ENCODE peak calls at places on chromosome 1, in five cellular contexts. C is activated gamma-delta T cell treated with Interleukin-2 at 50 U/mL for 16 hours, H is thoracic aorta, Q is fibroblast of the conjunctiva, F is mesendoderm. E is an unnamed sample.

GRCh38 chr1:11233208-11233607 is 29.1 kb downstream of the MTOR start:
- DNase-seq in C (no peak), H (no peak), Q (no peak), F (no peak), E (no peak)

GRCh38 chr1:204178487-204179281 is 12.5 kb upstream of the REN start:
- DNase-seq in H (no peak), C (no peak), Q (no peak), F (no peak), E (no peak)

GRCh38 chr1:1302006-1302430 is 5.7 kb downstream of the ACAP3 start:
- DNase-seq in F (no peak), Q (no peak), H (no peak), C (no peak), E (no peak)

GRCh38 chr1:184447651-184448185 is 60.9 kb downstream of the C1orf21 start:
- DNase-seq in H (no peak), C (no peak), Q (no peak), F (no peak), E (no peak)

GRCh38 chr1:2003564-2004131 is at the start of gene CFAP74:
- DNase-seq in H (no peak), C (no peak), Q (peak), F (peak), E (no peak)

GRCh38 chr1:155005076-155005971 is 2.7 kb downstream of the ZBTB7B start:
- DNase-seq in Q (no peak), F (no peak), H (peak), C (no peak), E (peak)

GRCh38 chr1:205515781-205516253 is 11.3 kb downstream of the CDK18 start:
- DNase-seq in H (no peak), C (no peak), Q (no peak), F (peak), E (no peak)

GRCh38 chr1:176164014-176164678 is 42.9 kb downstream of the COP1 start:
- DNase-seq in C (no peak), F (no peak), H (no peak), Q (no peak), E (no peak)

GRCh38 chr1:112337028-112337531 is 58.9 kb upstream of the CTTNBP2NL start:
- DNase-seq in C (no peak), H (no peak), F (peak), Q (no peak), E (peak)

GRCh38 chr1:8944006-8944405 is 1.7 kb upstream of the CA6 start:
- DNase-seq in Q (no peak), H (no peak), F (no peak), C (no peak), E (no peak)